ENCODE peak calls at places on chromosomes 7 and 10, in ten cellular contexts. X is T-helper 17 cell; F is H7; Z is activated T-helper 1 cell treated with Interleukin-2 at 50 U/mL for 16 hours; Y is immature natural killer cell; M is Kasumi-1; P is KBM-7; H is GM03348; U is non-pigmented ciliary epithelial cell; N is CD8-positive, alpha-beta memory T cell. I is an unnamed sample.

GRCh38 chr7:119665791-119666190 is 607.2 kb upstream of the KCND2 start:
- DNase-seq in X (no peak), F (no peak), Z (no peak), Y (no peak), M (no peak), P (no peak), H (no peak), U (peak), N (no peak), I (no peak)

GRCh38 chr10:27366769-27367168 is 126.2 kb upstream of the ACBD5 start:
- DNase-seq in X (no peak), F (no peak), Z (no peak), Y (no peak), M (no peak), P (no peak), H (no peak), U (no peak), N (no peak), I (no peak)

GRCh38 chr10:4678023-4678950 is 147.7 kb upstream of the AKR1E2 start:
- DNase-seq in X (no peak), F (no peak), Z (no peak), Y (no peak), M (no peak), P (no peak), H (peak), U (peak), N (no peak), I (no peak)

GRCh38 chr10:8221481-8221880 is 167.0 kb downstream of the GATA3 start:
- DNase-seq in X (no peak), F (no peak), Z (no peak), Y (no peak), M (no peak), P (no peak), H (no peak), U (no peak), N (no peak), I (no peak)

GRCh38 chr7:69781412-69781846 is 183.2 kb downstream of the AUTS2 start:
- DNase-seq in X (no peak), F (no peak), Z (no peak), Y (no peak), M (no peak), P (no peak), H (peak), U (no peak), N (no peak), I (no peak)

GRCh38 chr10:43227911-43228782 is 38.7 kb downstream of the RASGEF1A start:
- DNase-seq in X (peak), F (peak), Z (no peak), Y (no peak), M (no peak), P (no peak), H (no peak), U (no peak), N (no peak), I (no peak)

GRCh38 chr10:76428541-76429330 is 997.3 kb downstream of the LRMDA start:
- DNase-seq in X (no peak), F (no peak), Z (no peak), Y (no peak), M (no peak), P (no peak), H (peak), U (peak), N (no peak), I (no peak)

GRCh38 chr10:126647116-126647515 is 23.4 kb downstream of the C10orf90 start:
- DNase-seq in X (no peak), F (no peak), Z (no peak), Y (no peak), M (no peak), P (no peak), H (no peak), U (no peak), N (no peak), I (no peak)

GRCh38 chr7:155459133-155459866 is 1.4 kb downstream of the EN2 start:
- DNase-seq in X (no peak), F (peak), Z (no peak), Y (no peak), M (no peak), P (no peak), H (no peak), U (no peak), N (no peak), I (no peak)

GRCh38 chr10:110443239-110444008 is 54.3 kb upstream of the DUSP5 start:
- DNase-seq in X (no peak), F (no peak), Z (no peak), Y (no peak), M (no peak), P (no peak), H (no peak), U (no peak), N (no peak), I (no peak)

GRCh38 chr7:103316378-103316941 is 19.2 kb downstream of the PMPCB start:
- DNase-seq in X (no peak), F (no peak), Z (no peak), Y (no peak), M (no peak), P (no peak), H (no peak), U (no peak), N (no peak), I (no peak)

GRCh38 chr10:21526952-21527633 is 1.6 kb upstream of the SKIDA1 start:
- DNase-seq in X (peak), F (peak), Z (no peak), Y (no peak), M (peak), P (peak), H (peak), U (no peak), N (peak), I (no peak)

GRCh38 chr7:158830211-158830723 is 958 bp upstream of the ESYT2 start:
- DNase-seq in X (no peak), F (no peak), Z (no peak), Y (no peak), M (no peak), P (no peak), H (no peak), U (no peak), N (no peak), I (no peak)

GRCh38 chr10:61592581-61592980 is 70.1 kb upstream of the CABCOCO1 start:
- DNase-seq in X (no peak), F (no peak), Z (no peak), Y (no peak), M (peak), P (peak), H (no peak), U (no peak), N (no peak), I (no peak)

GRCh38 chr7:140230862-140231778 is 54.3 kb upstream of the KDM7A start:
- DNase-seq in X (peak), F (peak), Z (peak), Y (peak), M (no peak), P (peak), H (peak), U (no peak), N (peak), I (peak)

GRCh38 chr10:42941790-42942189 is 135.1 kb upstream of the RET start:
- DNase-seq in X (no peak), F (no peak), Z (no peak), Y (no peak), M (no peak), P (no peak), H (no peak), U (no peak), N (no peak), I (no peak)

I was measured in neuronal stem cell.